ENCODE peak calls at places on chromosomes 13 and 19, in eight cellular contexts. One of them, this sample, is unnamed.

GRCh38 chr13:97198753-97199152 is 23.4 kb upstream of the MBNL2 start:
- DNase-seq in NCI-H1092: no peak
- DNase-seq in D341Med: no peak
- DNase-seq in fibroblast of the aortic adventitia: no peak
- DNase-seq in stimulated activated CD4-positive, alpha-beta T cell treated with anti-CD3 and anti-CD28 coated beads, Interleukin-12 subunit alpha, Interleukin-12 subunit beta, amount 100 ng/mL, for 4 hours: no peak
- DNase-seq in uterus: no peak
- DNase-seq in HT1080: no peak
- DNase-seq in iris pigment epithelial cell: no peak
- DNase-seq in this sample: no peak

GRCh38 chr19:18029617-18030338 is 21.8 kb downstream of the ARRDC2 start:
- DNase-seq in NCI-H1092: peak
- DNase-seq in D341Med: peak
- DNase-seq in fibroblast of the aortic adventitia: no peak
- DNase-seq in stimulated activated CD4-positive, alpha-beta T cell treated with anti-CD3 and anti-CD28 coated beads, Interleukin-12 subunit alpha, Interleukin-12 subunit beta, amount 100 ng/mL, for 4 hours: no peak
- DNase-seq in uterus: no peak
- DNase-seq in HT1080: no peak
- DNase-seq in iris pigment epithelial cell: peak
- DNase-seq in this sample: peak

GRCh38 chr13:24151864-24152263 is 8.7 kb upstream of the SPATA13 start:
- DNase-seq in NCI-H1092: no peak
- DNase-seq in D341Med: no peak
- DNase-seq in fibroblast of the aortic adventitia: no peak
- DNase-seq in stimulated activated CD4-positive, alpha-beta T cell treated with anti-CD3 and anti-CD28 coated beads, Interleukin-12 subunit alpha, Interleukin-12 subunit beta, amount 100 ng/mL, for 4 hours: no peak
- DNase-seq in uterus: no peak
- DNase-seq in HT1080: no peak
- DNase-seq in iris pigment epithelial cell: no peak
- DNase-seq in this sample: no peak

GRCh38 chr19:18662972-18663732 is 20.3 kb upstream of the CRTC1 start:
- DNase-seq in NCI-H1092: no peak
- DNase-seq in D341Med: no peak
- DNase-seq in fibroblast of the aortic adventitia: no peak
- DNase-seq in stimulated activated CD4-positive, alpha-beta T cell treated with anti-CD3 and anti-CD28 coated beads, Interleukin-12 subunit alpha, Interleukin-12 subunit beta, amount 100 ng/mL, for 4 hours: no peak
- DNase-seq in uterus: no peak
- DNase-seq in HT1080: no peak
- DNase-seq in iris pigment epithelial cell: no peak
- DNase-seq in this sample: no peak

GRCh38 chr19:44807162-44807561 is 1.7 kb upstream of the BCAM start:
- DNase-seq in NCI-H1092: peak
- DNase-seq in D341Med: peak
- DNase-seq in fibroblast of the aortic adventitia: no peak
- DNase-seq in stimulated activated CD4-positive, alpha-beta T cell treated with anti-CD3 and anti-CD28 coated beads, Interleukin-12 subunit alpha, Interleukin-12 subunit beta, amount 100 ng/mL, for 4 hours: no peak
- DNase-seq in uterus: no peak
- DNase-seq in HT1080: peak
- DNase-seq in iris pigment epithelial cell: no peak
- DNase-seq in this sample: no peak

GRCh38 chr13:73767191-73767741 is 366.9 kb downstream of the KLF12 start:
- DNase-seq in NCI-H1092: peak
- DNase-seq in D341Med: no peak
- DNase-seq in fibroblast of the aortic adventitia: peak
- DNase-seq in stimulated activated CD4-positive, alpha-beta T cell treated with anti-CD3 and anti-CD28 coated beads, Interleukin-12 subunit alpha, Interleukin-12 subunit beta, amount 100 ng/mL, for 4 hours: no peak
- DNase-seq in uterus: no peak
- DNase-seq in HT1080: no peak
- DNase-seq in iris pigment epithelial cell: peak
- DNase-seq in this sample: no peak

GRCh38 chr13:109146912-109147624 is 517.7 kb downstream of the MYO16 start:
- DNase-seq in NCI-H1092: no peak
- DNase-seq in D341Med: no peak
- DNase-seq in fibroblast of the aortic adventitia: peak
- DNase-seq in stimulated activated CD4-positive, alpha-beta T cell treated with anti-CD3 and anti-CD28 coated beads, Interleukin-12 subunit alpha, Interleukin-12 subunit beta, amount 100 ng/mL, for 4 hours: no peak
- DNase-seq in uterus: no peak
- DNase-seq in HT1080: peak
- DNase-seq in iris pigment epithelial cell: peak
- DNase-seq in this sample: peak

GRCh38 chr19:11061951-11062350 is 27.3 kb upstream of the LDLR start:
- DNase-seq in NCI-H1092: no peak
- DNase-seq in D341Med: no peak
- DNase-seq in fibroblast of the aortic adventitia: no peak
- DNase-seq in stimulated activated CD4-positive, alpha-beta T cell treated with anti-CD3 and anti-CD28 coated beads, Interleukin-12 subunit alpha, Interleukin-12 subunit beta, amount 100 ng/mL, for 4 hours: no peak
- DNase-seq in uterus: no peak
- DNase-seq in HT1080: no peak
- DNase-seq in iris pigment epithelial cell: no peak
- DNase-seq in this sample: no peak

GRCh38 chr13:74270018-74270417 is 135.8 kb upstream of the KLF12 start:
- DNase-seq in NCI-H1092: no peak
- DNase-seq in D341Med: no peak
- DNase-seq in fibroblast of the aortic adventitia: no peak
- DNase-seq in stimulated activated CD4-positive, alpha-beta T cell treated with anti-CD3 and anti-CD28 coated beads, Interleukin-12 subunit alpha, Interleukin-12 subunit beta, amount 100 ng/mL, for 4 hours: no peak
- DNase-seq in uterus: no peak
- DNase-seq in HT1080: peak
- DNase-seq in iris pigment epithelial cell: no peak
- DNase-seq in this sample: no peak

GRCh38 chr19:48797103-48797502 is 13.7 kb downstream of the BCAT2 start:
- DNase-seq in NCI-H1092: no peak
- DNase-seq in D341Med: no peak
- DNase-seq in fibroblast of the aortic adventitia: no peak
- DNase-seq in stimulated activated CD4-positive, alpha-beta T cell treated with anti-CD3 and anti-CD28 coated beads, Interleukin-12 subunit alpha, Interleukin-12 subunit beta, amount 100 ng/mL, for 4 hours: no peak
- DNase-seq in uterus: no peak
- DNase-seq in HT1080: no peak
- DNase-seq in iris pigment epithelial cell: no peak
- DNase-seq in this sample: no peak

GRCh38 chr19:44927746-44928145 is 13.3 kb downstream of the APOC1 start:
- DNase-seq in NCI-H1092: no peak
- DNase-seq in D341Med: no peak
- DNase-seq in fibroblast of the aortic adventitia: peak
- DNase-seq in stimulated activated CD4-positive, alpha-beta T cell treated with anti-CD3 and anti-CD28 coated beads, Interleukin-12 subunit alpha, Interleukin-12 subunit beta, amount 100 ng/mL, for 4 hours: no peak
- DNase-seq in uterus: no peak
- DNase-seq in HT1080: peak
- DNase-seq in iris pigment epithelial cell: peak
- DNase-seq in this sample: peak

GRCh38 chr13:74061939-74062595 is 72.1 kb downstream of the KLF12 start:
- DNase-seq in NCI-H1092: no peak
- DNase-seq in D341Med: no peak
- DNase-seq in fibroblast of the aortic adventitia: peak
- DNase-seq in stimulated activated CD4-positive, alpha-beta T cell treated with anti-CD3 and anti-CD28 coated beads, Interleukin-12 subunit alpha, Interleukin-12 subunit beta, amount 100 ng/mL, for 4 hours: no peak
- DNase-seq in uterus: peak
- DNase-seq in HT1080: peak
- DNase-seq in iris pigment epithelial cell: peak
- DNase-seq in this sample: peak

GRCh38 chr19:45526971-45527370 is 19.7 kb downstream of the VASP start:
- DNase-seq in NCI-H1092: no peak
- DNase-seq in D341Med: no peak
- DNase-seq in fibroblast of the aortic adventitia: no peak
- DNase-seq in stimulated activated CD4-positive, alpha-beta T cell treated with anti-CD3 and anti-CD28 coated beads, Interleukin-12 subunit alpha, Interleukin-12 subunit beta, amount 100 ng/mL, for 4 hours: no peak
- DNase-seq in uterus: no peak
- DNase-seq in HT1080: no peak
- DNase-seq in iris pigment epithelial cell: no peak
- DNase-seq in this sample: no peak

GRCh38 chr13:75587679-75588078 is 38.1 kb downstream of the UCHL3 start:
- DNase-seq in NCI-H1092: no peak
- DNase-seq in D341Med: no peak
- DNase-seq in fibroblast of the aortic adventitia: no peak
- DNase-seq in stimulated activated CD4-positive, alpha-beta T cell treated with anti-CD3 and anti-CD28 coated beads, Interleukin-12 subunit alpha, Interleukin-12 subunit beta, amount 100 ng/mL, for 4 hours: no peak
- DNase-seq in uterus: no peak
- DNase-seq in HT1080: no peak
- DNase-seq in iris pigment epithelial cell: no peak
- DNase-seq in this sample: no peak

GRCh38 chr13:36369268-36370107 is 23.3 kb upstream of the SPART start:
- DNase-seq in NCI-H1092: no peak
- DNase-seq in D341Med: no peak
- DNase-seq in fibroblast of the aortic adventitia: peak
- DNase-seq in stimulated activated CD4-positive, alpha-beta T cell treated with anti-CD3 and anti-CD28 coated beads, Interleukin-12 subunit alpha, Interleukin-12 subunit beta, amount 100 ng/mL, for 4 hours: no peak
- DNase-seq in uterus: no peak
- DNase-seq in HT1080: no peak
- DNase-seq in iris pigment epithelial cell: no peak
- DNase-seq in this sample: peak

GRCh38 chr13:114102521-114103288 is 29.7 kb downstream of the RASA3 start:
- DNase-seq in NCI-H1092: no peak
- DNase-seq in D341Med: no peak
- DNase-seq in fibroblast of the aortic adventitia: no peak
- DNase-seq in stimulated activated CD4-positive, alpha-beta T cell treated with anti-CD3 and anti-CD28 coated beads, Interleukin-12 subunit alpha, Interleukin-12 subunit beta, amount 100 ng/mL, for 4 hours: no peak
- DNase-seq in uterus: peak
- DNase-seq in HT1080: no peak
- DNase-seq in iris pigment epithelial cell: no peak
- DNase-seq in this sample: no peak

GRCh38 chr19:53977429-53977990 is 13.9 kb upstream of the CACNG6 start:
- DNase-seq in NCI-H1092: peak
- DNase-seq in D341Med: peak
- DNase-seq in fibroblast of the aortic adventitia: peak
- DNase-seq in stimulated activated CD4-positive, alpha-beta T cell treated with anti-CD3 and anti-CD28 coated beads, Interleukin-12 subunit alpha, Interleukin-12 subunit beta, amount 100 ng/mL, for 4 hours: peak
- DNase-seq in uterus: peak
- DNase-seq in HT1080: peak
- DNase-seq in iris pigment epithelial cell: peak
- DNase-seq in this sample: peak

GRCh38 chr13:113918580-113918979 is 54.7 kb upstream of the GAS6 start:
- DNase-seq in NCI-H1092: no peak
- DNase-seq in D341Med: peak
- DNase-seq in fibroblast of the aortic adventitia: no peak
- DNase-seq in stimulated activated CD4-positive, alpha-beta T cell treated with anti-CD3 and anti-CD28 coated beads, Interleukin-12 subunit alpha, Interleukin-12 subunit beta, amount 100 ng/mL, for 4 hours: no peak
- DNase-seq in uterus: no peak
- DNase-seq in HT1080: no peak
- DNase-seq in iris pigment epithelial cell: no peak
- DNase-seq in this sample: no peak

GRCh38 chr19:47523473-47523872 is 8.6 kb upstream of the NAPA start:
- DNase-seq in NCI-H1092: no peak
- DNase-seq in D341Med: no peak
- DNase-seq in fibroblast of the aortic adventitia: no peak
- DNase-seq in stimulated activated CD4-positive, alpha-beta T cell treated with anti-CD3 and anti-CD28 coated beads, Interleukin-12 subunit alpha, Interleukin-12 subunit beta, amount 100 ng/mL, for 4 hours: no peak
- DNase-seq in uterus: no peak
- DNase-seq in HT1080: no peak
- DNase-seq in iris pigment epithelial cell: no peak
- DNase-seq in this sample: no peak

GRCh38 chr19:4360081-4360569 is 16.8 kb downstream of the MPND start:
- DNase-seq in NCI-H1092: no peak
- DNase-seq in D341Med: no peak
- DNase-seq in fibroblast of the aortic adventitia: no peak
- DNase-seq in stimulated activated CD4-positive, alpha-beta T cell treated with anti-CD3 and anti-CD28 coated beads, Interleukin-12 subunit alpha, Interleukin-12 subunit beta, amount 100 ng/mL, for 4 hours: no peak
- DNase-seq in uterus: no peak
- DNase-seq in HT1080: no peak
- DNase-seq in iris pigment epithelial cell: no peak
- DNase-seq in this sample: no peak

GRCh38 chr19:27867981-27868380 is 1345.0 kb downstream of the UQCRFS1 start:
- DNase-seq in NCI-H1092: no peak
- DNase-seq in D341Med: no peak
- DNase-seq in fibroblast of the aortic adventitia: no peak
- DNase-seq in stimulated activated CD4-positive, alpha-beta T cell treated with anti-CD3 and anti-CD28 coated beads, Interleukin-12 subunit alpha, Interleukin-12 subunit beta, amount 100 ng/mL, for 4 hours: no peak
- DNase-seq in uterus: no peak
- DNase-seq in HT1080: no peak
- DNase-seq in iris pigment epithelial cell: no peak
- DNase-seq in this sample: no peak

GRCh38 chr13:56659041-56659471 is 481.7 kb upstream of the PRR20A start:
- DNase-seq in NCI-H1092: no peak
- DNase-seq in D341Med: no peak
- DNase-seq in fibroblast of the aortic adventitia: no peak
- DNase-seq in stimulated activated CD4-positive, alpha-beta T cell treated with anti-CD3 and anti-CD28 coated beads, Interleukin-12 subunit alpha, Interleukin-12 subunit beta, amount 100 ng/mL, for 4 hours: no peak
- DNase-seq in uterus: no peak
- DNase-seq in HT1080: no peak
- DNase-seq in iris pigment epithelial cell: no peak
- DNase-seq in this sample: no peak

GRCh38 chr13:47628666-47629065 is 372.4 kb downstream of the SUCLA2 start:
- DNase-seq in NCI-H1092: no peak
- DNase-seq in D341Med: no peak
- DNase-seq in fibroblast of the aortic adventitia: peak
- DNase-seq in stimulated activated CD4-positive, alpha-beta T cell treated with anti-CD3 and anti-CD28 coated beads, Interleukin-12 subunit alpha, Interleukin-12 subunit beta, amount 100 ng/mL, for 4 hours: no peak
- DNase-seq in uterus: no peak
- DNase-seq in HT1080: peak
- DNase-seq in iris pigment epithelial cell: peak
- DNase-seq in this sample: peak

GRCh38 chr13:44013666-44014291 is 134.1 kb downstream of the LACC1 start:
- DNase-seq in NCI-H1092: no peak
- DNase-seq in D341Med: no peak
- DNase-seq in fibroblast of the aortic adventitia: peak
- DNase-seq in stimulated activated CD4-positive, alpha-beta T cell treated with anti-CD3 and anti-CD28 coated beads, Interleukin-12 subunit alpha, Interleukin-12 subunit beta, amount 100 ng/mL, for 4 hours: no peak
- DNase-seq in uterus: no peak
- DNase-seq in HT1080: peak
- DNase-seq in iris pigment epithelial cell: peak
- DNase-seq in this sample: peak

GRCh38 chr19:50476943-50477264 is 256 bp upstream of the GARIN5A start:
- DNase-seq in NCI-H1092: no peak
- DNase-seq in D341Med: no peak
- DNase-seq in fibroblast of the aortic adventitia: no peak
- DNase-seq in stimulated activated CD4-positive, alpha-beta T cell treated with anti-CD3 and anti-CD28 coated beads, Interleukin-12 subunit alpha, Interleukin-12 subunit beta, amount 100 ng/mL, for 4 hours: no peak
- DNase-seq in uterus: no peak
- DNase-seq in HT1080: no peak
- DNase-seq in iris pigment epithelial cell: no peak
- DNase-seq in this sample: no peak

GRCh38 chr13:95858286-95859075 is 181.5 kb downstream of the DNAJC3 start:
- DNase-seq in NCI-H1092: no peak
- DNase-seq in D341Med: no peak
- DNase-seq in fibroblast of the aortic adventitia: peak
- DNase-seq in stimulated activated CD4-positive, alpha-beta T cell treated with anti-CD3 and anti-CD28 coated beads, Interleukin-12 subunit alpha, Interleukin-12 subunit beta, amount 100 ng/mL, for 4 hours: no peak
- DNase-seq in uterus: no peak
- DNase-seq in HT1080: no peak
- DNase-seq in iris pigment epithelial cell: peak
- DNase-seq in this sample: peak

GRCh38 chr13:87855553-87855952 is 184.4 kb downstream of the SLITRK5 start:
- DNase-seq in NCI-H1092: no peak
- DNase-seq in D341Med: no peak
- DNase-seq in fibroblast of the aortic adventitia: no peak
- DNase-seq in stimulated activated CD4-positive, alpha-beta T cell treated with anti-CD3 and anti-CD28 coated beads, Interleukin-12 subunit alpha, Interleukin-12 subunit beta, amount 100 ng/mL, for 4 hours: no peak
- DNase-seq in uterus: no peak
- DNase-seq in HT1080: no peak
- DNase-seq in iris pigment epithelial cell: no peak
- DNase-seq in this sample: no peak

GRCh38 chr19:56162258-56162657 is 13.6 kb upstream of the GALP start:
- DNase-seq in NCI-H1092: no peak
- DNase-seq in D341Med: no peak
- DNase-seq in fibroblast of the aortic adventitia: no peak
- DNase-seq in stimulated activated CD4-positive, alpha-beta T cell treated with anti-CD3 and anti-CD28 coated beads, Interleukin-12 subunit alpha, Interleukin-12 subunit beta, amount 100 ng/mL, for 4 hours: peak
- DNase-seq in uterus: no peak
- DNase-seq in HT1080: peak
- DNase-seq in iris pigment epithelial cell: peak
- DNase-seq in this sample: peak

GRCh38 chr13:45875951-45876350 is 24.4 kb upstream of the SIAH3 start:
- DNase-seq in NCI-H1092: no peak
- DNase-seq in D341Med: no peak
- DNase-seq in fibroblast of the aortic adventitia: no peak
- DNase-seq in stimulated activated CD4-positive, alpha-beta T cell treated with anti-CD3 and anti-CD28 coated beads, Interleukin-12 subunit alpha, Interleukin-12 subunit beta, amount 100 ng/mL, for 4 hours: no peak
- DNase-seq in uterus: no peak
- DNase-seq in HT1080: no peak
- DNase-seq in iris pigment epithelial cell: no peak
- DNase-seq in this sample: no peak

GRCh38 chr13:101258509-101258908 is 157.8 kb downstream of the NALCN start:
- DNase-seq in NCI-H1092: no peak
- DNase-seq in D341Med: no peak
- DNase-seq in fibroblast of the aortic adventitia: no peak
- DNase-seq in stimulated activated CD4-positive, alpha-beta T cell treated with anti-CD3 and anti-CD28 coated beads, Interleukin-12 subunit alpha, Interleukin-12 subunit beta, amount 100 ng/mL, for 4 hours: no peak
- DNase-seq in uterus: no peak
- DNase-seq in HT1080: no peak
- DNase-seq in iris pigment epithelial cell: no peak
- DNase-seq in this sample: peak

GRCh38 chr13:36509369-36509768 is 77.1 kb downstream of the CCNA1 start:
- DNase-seq in NCI-H1092: no peak
- DNase-seq in D341Med: no peak
- DNase-seq in fibroblast of the aortic adventitia: no peak
- DNase-seq in stimulated activated CD4-positive, alpha-beta T cell treated with anti-CD3 and anti-CD28 coated beads, Interleukin-12 subunit alpha, Interleukin-12 subunit beta, amount 100 ng/mL, for 4 hours: no peak
- DNase-seq in uterus: no peak
- DNase-seq in HT1080: no peak
- DNase-seq in iris pigment epithelial cell: no peak
- DNase-seq in this sample: no peak

GRCh38 chr19:38162632-38163031 is 61.4 kb downstream of the DPF1 start:
- DNase-seq in NCI-H1092: no peak
- DNase-seq in D341Med: no peak
- DNase-seq in fibroblast of the aortic adventitia: no peak
- DNase-seq in stimulated activated CD4-positive, alpha-beta T cell treated with anti-CD3 and anti-CD28 coated beads, Interleukin-12 subunit alpha, Interleukin-12 subunit beta, amount 100 ng/mL, for 4 hours: no peak
- DNase-seq in uterus: no peak
- DNase-seq in HT1080: no peak
- DNase-seq in iris pigment epithelial cell: no peak
- DNase-seq in this sample: no peak

GRCh38 chr19:34145741-34146202 is 26.5 kb upstream of the LSM14A start:
- DNase-seq in NCI-H1092: no peak
- DNase-seq in D341Med: peak
- DNase-seq in fibroblast of the aortic adventitia: peak
- DNase-seq in stimulated activated CD4-positive, alpha-beta T cell treated with anti-CD3 and anti-CD28 coated beads, Interleukin-12 subunit alpha, Interleukin-12 subunit beta, amount 100 ng/mL, for 4 hours: peak
- DNase-seq in uterus: peak
- DNase-seq in HT1080: peak
- DNase-seq in iris pigment epithelial cell: peak
- DNase-seq in this sample: peak

GRCh38 chr19:54262066-54262465 is 5.0 kb upstream of the LILRB5 start:
- DNase-seq in NCI-H1092: no peak
- DNase-seq in D341Med: no peak
- DNase-seq in fibroblast of the aortic adventitia: no peak
- DNase-seq in stimulated activated CD4-positive, alpha-beta T cell treated with anti-CD3 and anti-CD28 coated beads, Interleukin-12 subunit alpha, Interleukin-12 subunit beta, amount 100 ng/mL, for 4 hours: no peak
- DNase-seq in uterus: no peak
- DNase-seq in HT1080: no peak
- DNase-seq in iris pigment epithelial cell: no peak
- DNase-seq in this sample: no peak